ENCODE peak calls at places on chromosomes 4 and X, in four cellular contexts. I, T, C and X are unnamed samples.
A peak's percentile ranks its signal among the peaks of the same experiment; 100 is the strongest.

GRCh38 chr4:170083546-170083945 is 6.2 kb downstream of the AADAT start:
- DNase-seq in I (no peak), T (no peak), C (no peak), X (no peak)

GRCh38 chr4:66574145-66574978 is 904.1 kb upstream of the EPHA5 start:
- DNase-seq in I (no peak), T (no peak), C (no peak), X (no peak)

GRCh38 chr4:102761478-102761790 is 666 bp upstream of the MANBA start:
- DNase-seq in I (no peak), T (no peak), C (no peak), X (no peak)

GRCh38 chr4:159252491-159252890 is 149.6 kb downstream of the RAPGEF2 start:
- DNase-seq in I (no peak), T (no peak), C (no peak), X (no peak)

GRCh38 chrX:48971325-48972213 is at the start of gene KCND1:
- DNase-seq in I (no peak), T (no peak), C (peak; percentile 27), X (peak; percentile 41)

GRCh38 chr4:55278316-55278715 is 67.7 kb upstream of the SRD5A3 start:
- DNase-seq in I (no peak), T (no peak), C (no peak), X (no peak)

GRCh38 chr4:118742050-118742449 is 56.9 kb downstream of the METTL14 start:
- DNase-seq in I (no peak), T (no peak), C (no peak), X (no peak)

GRCh38 chrX:48165246-48165645 is 31.3 kb downstream of the SSX5 start:
- DNase-seq in I (no peak), T (no peak), C (no peak), X (no peak)

GRCh38 chr4:159360549-159360948 is 257.7 kb downstream of the RAPGEF2 start:
- DNase-seq in I (no peak), T (no peak), C (no peak), X (no peak)

GRCh38 chr4:120636120-120636630 is 286.4 kb downstream of the PRDM5 start:
- DNase-seq in I (no peak), T (no peak), C (no peak), X (no peak)

GRCh38 chr4:168803727-168804126 is 206.3 kb downstream of the CBR4 start:
- DNase-seq in I (no peak), T (no peak), C (no peak), X (no peak)

GRCh38 chr4:110216079-110216478 is 17.7 kb upstream of the ELOVL6 start:
- DNase-seq in I (no peak), T (no peak), C (no peak), X (no peak)

GRCh38 chrX:40121618-40122017 is 23.9 kb upstream of the BCOR start:
- DNase-seq in I (no peak), T (no peak), C (no peak), X (no peak)

GRCh38 chr4:24999392-25000104 is 31.2 kb downstream of the LGI2 start:
- DNase-seq in I (no peak), T (no peak), C (no peak), X (no peak)

GRCh38 chr4:88630756-88631155 is 38.5 kb downstream of the HERC3 start:
- DNase-seq in I (no peak), T (no peak), C (no peak), X (no peak)

GRCh38 chr4:1246111-1246881 is 2.6 kb downstream of the CTBP1 start:
- DNase-seq in I (no peak), T (peak; percentile 45), C (peak; percentile 26), X (no peak)

GRCh38 chr4:122823476-122823875 is 3.2 kb upstream of the FGF2 start:
- DNase-seq in I (no peak), T (no peak), C (no peak), X (no peak)

GRCh38 chr4:971670-972500 is 1.5 kb downstream of the DGKQ start:
- DNase-seq in I (no peak), T (no peak), C (no peak), X (no peak)

GRCh38 chr4:112766422-112766821 is 129.5 kb downstream of the LARP7 start:
- DNase-seq in I (no peak), T (peak; percentile 47), C (no peak), X (no peak)
- TF ChIP-seq CTCF in I (no peak), T (peak; percentile 43), C (peak; percentile 28), X (no peak)

GRCh38 chr4:114598191-114599121 is at the start of gene UGT8:
- DNase-seq in I (no peak), T (peak; percentile 47), C (peak; percentile 18), X (peak; percentile 55)
- TF ChIP-seq CTCF in I (no peak), T (no peak), C (no peak), X (no peak)

DNA sequence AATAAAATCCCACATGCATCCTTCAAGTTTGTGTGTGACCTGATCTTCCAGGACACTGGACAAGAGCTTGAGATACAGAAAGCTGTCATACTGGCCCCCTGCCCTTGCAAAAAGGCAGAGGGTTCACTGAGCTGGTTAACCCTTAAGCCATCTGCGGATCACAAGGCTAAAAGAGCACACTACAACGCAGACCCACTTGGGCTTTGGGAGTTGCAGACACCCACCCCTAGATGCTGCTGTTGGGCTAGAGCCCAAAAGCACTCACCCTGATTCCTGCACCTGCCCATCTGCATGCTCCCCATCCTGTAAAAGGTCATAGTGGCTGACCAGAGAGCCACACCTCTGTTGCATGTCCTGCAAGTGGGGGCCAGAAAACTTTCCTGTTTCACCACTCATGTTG is 51.1 kb downstream of the TXK start:
- DNase-seq in I (no peak), T (no peak), C (no peak), X (no peak)
- TF ChIP-seq CTCF in I (no peak), T (no peak), C (no peak), X (no peak)

GRCh38 chr4:73021634-73022033 is 47.9 kb downstream of the COX18 start:
- DNase-seq in I (no peak), T (peak; percentile 46), C (no peak), X (no peak)
- TF ChIP-seq CTCF in I (no peak), T (peak; percentile 34), C (peak; percentile 29), X (no peak)

GRCh38 chrX:136310411-136310810 is 9.6 kb downstream of the ADGRG4 start:
- DNase-seq in I (no peak), T (no peak), C (no peak), X (no peak)
- TF ChIP-seq CTCF in I (no peak), T (no peak), C (no peak), X (no peak)

DNA sequence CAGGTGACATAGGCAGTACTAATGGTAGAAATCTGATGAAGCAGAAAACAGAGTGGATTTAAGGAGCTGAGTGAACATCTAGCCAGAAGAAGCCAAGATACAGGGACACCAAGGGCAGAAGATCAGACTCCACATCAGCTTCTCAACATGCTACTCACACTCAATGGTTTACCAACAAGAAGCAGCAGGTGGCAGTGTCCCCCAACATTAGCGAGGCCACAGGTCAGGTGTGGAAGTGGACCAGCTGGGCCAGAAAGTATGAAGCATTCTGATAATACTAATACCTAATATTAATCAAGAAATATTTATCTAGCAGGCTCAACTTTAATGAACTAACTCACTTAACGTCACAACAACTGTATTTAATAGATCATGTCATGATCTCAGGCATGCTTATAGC is 73.4 kb upstream of the TTC29 start:
- DNase-seq in I (peak; percentile 60), T (peak; percentile 18), C (peak; percentile 48), X (no peak)
- TF ChIP-seq CTCF in I (no peak), T (peak; percentile 58), C (peak; percentile 77), X (peak; percentile 21)

GRCh38 chr4:15233626-15234025 is 194.2 kb upstream of the C1QTNF7 start:
- DNase-seq in I (no peak), T (peak; percentile 27), C (no peak), X (no peak)

GRCh38 chr4:15234101-15234500 is 193.7 kb upstream of the C1QTNF7 start:
- DNase-seq in I (no peak), T (no peak), C (no peak), X (no peak)

GRCh38 chr4:15234585-15235126 is 193.2 kb upstream of the C1QTNF7 start:
- DNase-seq in I (no peak), T (no peak), C (no peak), X (no peak)

GRCh38 chr4:15232725-15233597 is 194.9 kb upstream of the C1QTNF7 start:
- DNase-seq in I (no peak), T (no peak), C (no peak), X (no peak)

DNA sequence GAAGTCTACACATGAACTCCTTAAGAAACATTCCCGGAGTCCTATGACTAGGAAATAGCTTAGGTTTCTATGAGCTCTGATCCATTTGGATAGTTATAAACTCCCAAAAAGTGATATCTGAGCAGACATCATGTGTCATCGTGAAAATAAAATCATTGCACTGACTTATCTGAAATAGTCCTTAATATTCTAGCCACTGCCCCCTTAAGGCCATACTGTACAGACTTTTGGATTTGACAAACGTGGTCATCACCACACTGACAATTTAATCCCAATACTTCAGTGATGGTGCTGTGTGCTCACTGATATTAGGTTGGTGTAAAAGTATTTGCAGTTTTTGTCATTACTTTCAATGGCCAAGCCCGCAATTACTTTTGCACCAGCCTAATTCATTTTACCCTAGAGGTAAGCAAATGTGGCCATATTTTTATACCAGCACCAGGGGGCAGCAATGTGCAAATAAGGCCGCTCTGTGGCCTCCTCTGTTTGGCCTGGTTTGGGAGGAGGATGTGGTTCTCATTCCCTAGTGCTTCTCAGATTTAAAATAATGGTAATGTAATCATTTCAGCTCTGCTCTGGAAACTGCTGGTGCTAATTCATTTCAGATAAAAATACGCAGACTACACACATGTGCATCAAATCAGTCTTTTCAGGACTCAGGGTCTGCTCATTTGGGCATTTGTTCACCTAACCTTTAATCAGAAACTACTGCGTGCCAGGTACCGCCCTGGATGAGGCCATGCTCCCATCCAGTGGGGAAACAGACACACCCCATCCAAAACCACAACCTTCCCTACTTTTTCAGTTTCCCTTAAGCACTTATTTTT is 196.4 kb upstream of the C1QTNF7 start:
- DNase-seq in I (peak; percentile 64), T (peak; percentile 60), C (peak; percentile 62), X (peak; percentile 48)
- TF ChIP-seq CTCF in I (no peak), T (peak; percentile 76), C (peak; percentile 77), X (peak; percentile 79)